ENCODE peak calls at places on chromosome 12, in five cellular contexts. One of them, this sample, is unnamed.
A peak's percentile ranks its signal among the peaks of the same experiment; 100 is the strongest.

GRCh38 chr12:103851127-103851526 is 10.1 kb upstream of the NT5DC3 start:
- DNase-seq in body of pancreas: no peak
- DNase-seq in cardiac muscle cell: no peak
- DNase-seq in stimulated activated CD8-positive, alpha-beta memory T cell treated with anti-CD3 and anti-CD28 coated beads, Interleukin-15, amount 100 ng/mL, for 24 hours: no peak
- DNase-seq in AG08395: no peak
- DNase-seq in this sample: no peak

GRCh38 chr12:126974779-126975178 is 1292.2 kb upstream of the TMEM132C start:
- DNase-seq in body of pancreas: no peak
- DNase-seq in cardiac muscle cell: peak; percentile 5
- DNase-seq in stimulated activated CD8-positive, alpha-beta memory T cell treated with anti-CD3 and anti-CD28 coated beads, Interleukin-15, amount 100 ng/mL, for 24 hours: no peak
- DNase-seq in AG08395: no peak
- DNase-seq in this sample: no peak

GRCh38 chr12:108664338-108665258 is 30.9 kb upstream of the SELPLG start:
- DNase-seq in body of pancreas: peak; percentile 84
- DNase-seq in cardiac muscle cell: peak; percentile 86
- DNase-seq in stimulated activated CD8-positive, alpha-beta memory T cell treated with anti-CD3 and anti-CD28 coated beads, Interleukin-15, amount 100 ng/mL, for 24 hours: peak; percentile 39
- DNase-seq in AG08395: peak; percentile 88
- DNase-seq in this sample: peak; percentile 55

GRCh38 chr12:9319044-9319841 is 111.0 kb upstream of the PZP start:
- DNase-seq in body of pancreas: no peak
- DNase-seq in cardiac muscle cell: no peak
- DNase-seq in stimulated activated CD8-positive, alpha-beta memory T cell treated with anti-CD3 and anti-CD28 coated beads, Interleukin-15, amount 100 ng/mL, for 24 hours: no peak
- DNase-seq in AG08395: no peak
- DNase-seq in this sample: no peak

GRCh38 chr12:21827135-21827534 is 52.6 kb upstream of the KCNJ8 start:
- DNase-seq in body of pancreas: no peak
- DNase-seq in cardiac muscle cell: no peak
- DNase-seq in stimulated activated CD8-positive, alpha-beta memory T cell treated with anti-CD3 and anti-CD28 coated beads, Interleukin-15, amount 100 ng/mL, for 24 hours: no peak
- DNase-seq in AG08395: no peak
- DNase-seq in this sample: no peak

GRCh38 chr12:70598467-70599194 is 38.6 kb downstream of the PTPRB start:
- DNase-seq in body of pancreas: peak; percentile 12
- DNase-seq in cardiac muscle cell: peak; percentile 22
- DNase-seq in stimulated activated CD8-positive, alpha-beta memory T cell treated with anti-CD3 and anti-CD28 coated beads, Interleukin-15, amount 100 ng/mL, for 24 hours: no peak
- DNase-seq in AG08395: no peak
- DNase-seq in this sample: peak; percentile 19

GRCh38 chr12:115398311-115398781 is 714.4 kb upstream of the TBX3 start:
- DNase-seq in body of pancreas: no peak
- DNase-seq in cardiac muscle cell: peak; percentile 19
- DNase-seq in stimulated activated CD8-positive, alpha-beta memory T cell treated with anti-CD3 and anti-CD28 coated beads, Interleukin-15, amount 100 ng/mL, for 24 hours: no peak
- DNase-seq in AG08395: no peak
- DNase-seq in this sample: peak; percentile 96

GRCh38 chr12:632102-632696 is 31.0 kb downstream of the NINJ2 start:
- DNase-seq in body of pancreas: peak; percentile 34
- DNase-seq in cardiac muscle cell: peak; percentile 30
- DNase-seq in stimulated activated CD8-positive, alpha-beta memory T cell treated with anti-CD3 and anti-CD28 coated beads, Interleukin-15, amount 100 ng/mL, for 24 hours: no peak
- DNase-seq in AG08395: peak; percentile 86
- DNase-seq in this sample: peak; percentile 21

GRCh38 chr12:94277426-94278000 is 129.1 kb downstream of the PLXNC1 start:
- DNase-seq in body of pancreas: no peak
- DNase-seq in cardiac muscle cell: no peak
- DNase-seq in stimulated activated CD8-positive, alpha-beta memory T cell treated with anti-CD3 and anti-CD28 coated beads, Interleukin-15, amount 100 ng/mL, for 24 hours: no peak
- DNase-seq in AG08395: no peak
- DNase-seq in this sample: no peak

GRCh38 chr12:9372202-9372601 is 164.0 kb upstream of the PZP start:
- DNase-seq in body of pancreas: no peak
- DNase-seq in cardiac muscle cell: no peak
- DNase-seq in stimulated activated CD8-positive, alpha-beta memory T cell treated with anti-CD3 and anti-CD28 coated beads, Interleukin-15, amount 100 ng/mL, for 24 hours: no peak
- DNase-seq in AG08395: no peak
- DNase-seq in this sample: no peak

GRCh38 chr12:15613981-15614380 is 175.2 kb downstream of the EPS8 start:
- DNase-seq in body of pancreas: no peak
- DNase-seq in cardiac muscle cell: no peak
- DNase-seq in stimulated activated CD8-positive, alpha-beta memory T cell treated with anti-CD3 and anti-CD28 coated beads, Interleukin-15, amount 100 ng/mL, for 24 hours: no peak
- DNase-seq in AG08395: peak; percentile 18
- DNase-seq in this sample: no peak

GRCh38 chr12:2854669-2855453 is 2.0 kb downstream of the TEX52 start:
- DNase-seq in body of pancreas: peak; percentile 83
- DNase-seq in cardiac muscle cell: no peak
- DNase-seq in stimulated activated CD8-positive, alpha-beta memory T cell treated with anti-CD3 and anti-CD28 coated beads, Interleukin-15, amount 100 ng/mL, for 24 hours: no peak
- DNase-seq in AG08395: no peak
- DNase-seq in this sample: no peak

GRCh38 chr12:94280063-94280462 is 131.7 kb downstream of the PLXNC1 start:
- DNase-seq in body of pancreas: no peak
- DNase-seq in cardiac muscle cell: no peak
- DNase-seq in stimulated activated CD8-positive, alpha-beta memory T cell treated with anti-CD3 and anti-CD28 coated beads, Interleukin-15, amount 100 ng/mL, for 24 hours: no peak
- DNase-seq in AG08395: no peak
- DNase-seq in this sample: no peak

GRCh38 chr12:109963743-109964429 is 32.3 kb downstream of the GIT2 start:
- DNase-seq in body of pancreas: peak; percentile 57
- DNase-seq in cardiac muscle cell: no peak
- DNase-seq in stimulated activated CD8-positive, alpha-beta memory T cell treated with anti-CD3 and anti-CD28 coated beads, Interleukin-15, amount 100 ng/mL, for 24 hours: no peak
- DNase-seq in AG08395: no peak
- DNase-seq in this sample: peak; percentile 86

This sample was measured in LNCaP clone FGC.